ENCODE peak calls at places on chromosomes 5 and 9, in seven cellular contexts. O, W, P, U, T, F and M are unnamed samples.

GRCh38 chr5:173281910-173282309 is 46.3 kb downstream of the STC2 start:
- DNase-seq in P (no peak), F (no peak), T (no peak), W (no peak), O (no peak), U (no peak), M (no peak)

GRCh38 chr5:176341325-176342198 is 20.0 kb downstream of the KIAA1191 start:
- DNase-seq in W (no peak), F (no peak), P (no peak), O (no peak), U (no peak), T (no peak), M (peak; percentile 90)

GRCh38 chr9:73239868-73240267 is 88.2 kb downstream of the ANXA1 start:
- DNase-seq in O (no peak), U (no peak), P (no peak), T (no peak), W (no peak), F (no peak), M (no peak)

GRCh38 chr5:1005904-1006655 is 2.5 kb upstream of the NKD2 start:
- DNase-seq in W (no peak), F (peak; percentile 51), U (peak; percentile 69), P (peak; percentile 3), O (no peak), T (no peak), M (no peak)

GRCh38 chr5:111641533-111642230 is 115.3 kb downstream of the NREP start:
- DNase-seq in T (no peak), F (no peak), W (no peak), O (no peak), U (no peak), P (no peak), M (no peak)

GRCh38 chr5:137753227-137753985 is 757 bp downstream of the HNRNPA0 start:
- DNase-seq in T (no peak), F (peak; percentile 80), U (peak; percentile 93), O (peak; percentile 46), W (no peak), P (peak; percentile 46), M (peak; percentile 70)

GRCh38 chr9:88418715-88419540 is 30.7 kb downstream of the SPIN1 start:
- DNase-seq in P (no peak), T (no peak), W (no peak), O (no peak), F (no peak), U (no peak), M (no peak)

GRCh38 chr9:99101271-99101670 is 3.6 kb upstream of the TGFBR1 start:
- DNase-seq in F (no peak), P (no peak), T (no peak), W (no peak), O (no peak), U (no peak), M (no peak)

GRCh38 chr9:38384990-38385848 is 7.3 kb upstream of the ALDH1B1 start:
- DNase-seq in P (no peak), O (no peak), T (no peak), W (no peak), U (no peak), F (no peak), M (no peak)

GRCh38 chr9:15187589-15187988 is 119.4 kb downstream of the TTC39B start:
- DNase-seq in F (no peak), P (no peak), W (no peak), T (no peak), U (no peak), O (no peak), M (no peak)

GRCh38 chr9:61673664-61674381 is 484.0 kb downstream of the SPATA31A7 start:
- DNase-seq in F (no peak), P (no peak), O (no peak), U (peak; percentile 59), W (no peak), T (no peak), M (no peak)

GRCh38 chr5:32103521-32103920 is 70.6 kb downstream of the GOLPH3 start:
- DNase-seq in F (no peak), W (no peak), T (no peak), P (no peak), U (no peak), O (no peak), M (no peak)

GRCh38 chr5:164191240-164191639 is 685.8 kb downstream of the MAT2B start:
- DNase-seq in O (no peak), F (no peak), U (no peak), T (no peak), P (no peak), W (no peak), M (no peak)

GRCh38 chr5:174303035-174303434 is 257.5 kb downstream of the NSG2 start:
- DNase-seq in W (no peak), U (no peak), T (no peak), F (no peak), O (no peak), P (no peak), M (no peak)

GRCh38 chr5:43592363-43592762 is 10.6 kb upstream of the NNT start:
- DNase-seq in P (no peak), F (no peak), U (no peak), T (no peak), O (no peak), W (no peak), M (no peak)

GRCh38 chr9:97480749-97481148 is 20.7 kb upstream of the TMOD1 start:
- DNase-seq in T (no peak), W (no peak), O (no peak), F (no peak), P (no peak), U (no peak), M (no peak)

GRCh38 chr5:111389390-111390082 is 122.8 kb downstream of the STARD4 start:
- DNase-seq in W (no peak), P (no peak), F (no peak), O (no peak), T (no peak), U (no peak), M (no peak)

GRCh38 chr5:113608113-113608551 is 94.6 kb downstream of the YTHDC2 start:
- DNase-seq in P (no peak), F (no peak), T (no peak), O (no peak), W (no peak), U (no peak), M (no peak)

GRCh38 chr5:62617943-62618342 is 39.3 kb downstream of the LRRC70 start:
- DNase-seq in P (no peak), T (no peak), W (no peak), F (no peak), U (no peak), O (no peak), M (no peak)

GRCh38 chr5:81179959-81180358 is 53.2 kb upstream of the CKMT2 start:
- DNase-seq in T (no peak), O (no peak), P (no peak), W (no peak), U (no peak), F (no peak), M (no peak)

GRCh38 chr5:103218164-103218563 is 40.4 kb upstream of the MACIR start:
- DNase-seq in T (no peak), P (no peak), W (no peak), U (no peak), O (no peak), F (no peak), M (no peak)

GRCh38 chr9:76403352-76403751 is 9.1 kb upstream of the RFK start:
- DNase-seq in O (peak; percentile 12), U (no peak), P (no peak), W (no peak), F (no peak), T (no peak), M (peak; percentile 75)

DNA sequence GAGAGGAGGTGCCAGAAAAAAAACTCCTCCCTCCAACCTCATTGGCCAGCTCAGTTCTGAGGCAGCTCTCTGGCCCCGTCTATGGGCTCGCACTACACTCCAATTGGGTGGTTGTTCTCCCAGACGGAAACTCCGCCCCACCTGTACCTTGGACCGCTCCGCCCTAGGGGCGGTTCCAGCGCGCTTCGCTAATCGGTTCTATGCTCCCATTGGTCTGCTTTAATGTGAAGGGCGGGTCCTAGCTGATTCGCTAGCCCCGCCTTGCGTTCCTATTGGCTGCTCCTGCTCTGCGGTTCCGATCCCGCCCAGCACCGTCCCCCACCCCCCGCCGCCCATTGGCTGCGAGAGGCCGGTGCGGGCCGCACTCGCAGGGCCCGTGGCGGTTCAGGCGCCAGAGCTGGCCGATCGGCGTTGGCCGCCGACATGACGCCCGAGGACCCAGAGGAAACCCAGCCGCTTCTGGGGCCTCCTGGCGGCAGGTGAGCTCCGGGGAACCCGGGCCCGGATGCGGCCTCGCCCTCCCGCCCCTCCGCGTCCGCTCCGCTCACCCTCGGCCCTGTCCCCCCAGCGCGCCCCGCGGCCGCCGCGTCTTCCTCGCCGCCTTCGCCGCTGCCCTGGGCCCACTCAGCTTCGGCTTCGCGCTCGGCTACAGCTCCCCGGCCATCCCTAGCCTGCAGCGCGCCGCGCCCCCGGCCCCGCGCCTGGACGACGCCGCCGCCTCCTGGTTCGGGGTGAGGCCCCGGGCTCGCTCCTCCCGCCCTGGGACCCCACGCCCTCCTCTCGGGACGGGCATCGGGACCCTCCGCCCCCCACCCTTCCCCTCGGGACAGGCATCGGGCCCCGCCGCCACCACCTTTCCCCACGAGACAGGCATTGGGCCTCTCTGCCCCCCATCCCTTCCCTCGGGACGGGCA is at the start of gene SLC2A8:
- DNase-seq in O (peak; percentile 96), P (peak; percentile 94), T (peak; percentile 99), F (peak; percentile 100), W (peak; percentile 84), U (peak; percentile 98), M (peak; percentile 99)
- TF ChIP-seq POLR2A in O (peak; percentile 28), P (peak; percentile 82), T (no peak), F (peak; percentile 80), W (peak; percentile 82), U (peak; percentile 55), M (no peak)

GRCh38 chr5:67268233-67269011 is 71.8 kb upstream of the CD180 start:
- DNase-seq in T (peak; percentile 59), F (peak; percentile 95), O (peak; percentile 97), W (no peak), U (no peak), P (no peak), M (no peak)
- TF ChIP-seq POLR2A in T (no peak), F (no peak), O (no peak), W (no peak), U (no peak), P (no peak), M (no peak)

DNA sequence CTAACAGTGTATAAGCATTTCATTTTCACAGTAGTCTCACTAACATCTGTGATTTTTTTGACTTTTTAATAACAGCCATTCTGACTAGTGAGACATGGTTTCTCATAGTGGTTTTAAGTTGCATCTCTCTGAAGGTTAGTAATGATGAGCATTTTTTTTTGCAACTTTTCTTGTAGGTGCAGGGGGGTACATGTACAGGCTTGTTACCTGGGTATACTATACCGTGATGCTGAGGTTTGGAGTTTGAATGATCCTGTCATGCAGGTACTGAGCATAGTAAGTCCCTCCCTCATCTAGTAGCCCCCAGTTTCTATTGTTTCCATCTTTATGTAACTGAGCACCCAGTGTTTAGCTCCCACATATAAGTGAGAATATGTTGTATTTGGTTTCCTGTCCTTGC is 444.6 kb upstream of the DAB2 start:
- DNase-seq in P (no peak), U (no peak), O (no peak), F (no peak), W (no peak), T (no peak), M (no peak)
- TF ChIP-seq POLR2A in P (no peak), U (no peak), O (no peak), F (no peak), W (no peak), T (no peak), M (no peak)

DNA sequence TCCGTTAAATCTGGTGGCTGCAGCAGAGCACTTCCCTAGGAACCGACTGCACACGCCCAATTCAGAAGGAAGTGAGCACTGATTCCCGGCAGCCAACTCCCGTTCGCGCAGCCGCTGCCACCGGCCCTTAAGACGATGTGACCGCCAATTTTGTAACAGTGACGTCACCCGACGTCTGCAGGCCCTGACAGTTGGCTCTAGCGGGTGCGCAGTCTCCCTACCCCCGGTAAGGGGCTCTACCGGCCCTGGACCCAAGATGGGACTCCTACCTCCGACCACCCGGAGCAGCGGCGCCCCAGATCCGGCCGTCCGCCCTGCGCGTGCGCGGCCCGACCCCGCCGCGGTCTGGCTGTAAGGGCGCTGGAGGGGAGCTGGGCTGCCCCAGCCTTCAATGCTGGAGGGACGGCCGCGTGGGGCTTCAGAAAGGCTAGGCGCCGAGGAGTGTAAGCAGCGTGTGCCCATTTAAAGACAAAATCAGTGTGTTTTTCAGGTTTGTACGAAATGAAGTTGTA is 19.1 kb downstream of the DNAJA1 start:
- DNase-seq in T (peak; percentile 94), P (peak; percentile 72), W (peak; percentile 27), O (peak; percentile 79), F (peak; percentile 95), U (peak; percentile 93), M (peak; percentile 82)
- TF ChIP-seq POLR2A in T (no peak), P (no peak), W (no peak), O (no peak), F (no peak), U (no peak), M (peak; percentile 33)